ENCODE peak calls at places on chromosome 20, in four cellular contexts. Z is HCT116, X is H1, A is GM12878. H is an unnamed sample.

GRCh38 chr20:61810709-61811565 is 254.7 kb downstream of the TAF4 start:
- DNase-seq in A (no peak), X (no peak), Z (no peak), H (no peak)

GRCh38 chr20:23765578-23765977 is 14.8 kb upstream of the CST1 start:
- DNase-seq in X (no peak), A (no peak), Z (no peak), H (no peak)

GRCh38 chr20:55139173-55139765 is 663.9 kb downstream of the DOK5 start:
- DNase-seq in X (no peak), A (no peak), Z (no peak), H (no peak)

GRCh38 chr20:25277941-25278521 is 30.1 kb downstream of the PYGB start:
- DNase-seq in Z (no peak), A (no peak), X (no peak), H (no peak)

GRCh38 chr20:38208088-38208487 is 43.0 kb upstream of the TGM2 start:
- DNase-seq in Z (no peak), A (no peak), X (no peak), H (no peak)

GRCh38 chr20:18790787-18791186 is 22.8 kb upstream of the SCP2D1 start:
- DNase-seq in X (no peak), A (no peak), Z (no peak), H (no peak)

GRCh38 chr20:44585042-44585968 is 2.9 kb downstream of the PKIG start:
- DNase-seq in X (no peak), Z (no peak), A (peak), H (no peak)

GRCh38 chr20:58906894-58907293 is 54.4 kb downstream of the GNAS start:
- DNase-seq in A (no peak), Z (no peak), X (no peak), H (no peak)

GRCh38 chr20:6832811-6833210 is 65.3 kb downstream of the BMP2 start:
- DNase-seq in Z (no peak), X (no peak), A (no peak), H (no peak)

GRCh38 chr20:2767768-2768631 is 32.4 kb downstream of the CPXM1 start:
- DNase-seq in A (no peak), Z (no peak), X (no peak), H (peak)

GRCh38 chr20:52031206-52031573 is 160.4 kb downstream of the ZFP64 start:
- DNase-seq in Z (no peak), X (no peak), A (no peak), H (no peak)

GRCh38 chr20:50519036-50519780 is 9.0 kb downstream of the PTPN1 start:
- DNase-seq in X (no peak), A (no peak), Z (no peak), H (no peak)

GRCh38 chr20:16573011-16573965 is at the start of gene KIF16B:
- DNase-seq in Z (peak), X (peak), A (peak), H (peak)

GRCh38 chr20:50221501-50222323 is 31.1 kb downstream of the CEBPB start:
- DNase-seq in A (no peak), Z (no peak), X (no peak), H (no peak)

GRCh38 chr20:18180815-18181214 is 43.2 kb downstream of the KAT14 start:
- DNase-seq in Z (no peak), A (no peak), X (no peak), H (no peak)

GRCh38 chr20:34045294-34045693 is 51.6 kb downstream of the RALY start:
- DNase-seq in X (no peak), A (no peak), Z (no peak), H (no peak)

GRCh38 chr20:51797357-51798025 is 4.8 kb downstream of the SALL4 start:
- DNase-seq in A (no peak), Z (no peak), X (no peak), H (no peak)

GRCh38 chr20:53891306-53891894 is 179.0 kb downstream of the BCAS1 start:
- DNase-seq in Z (no peak), X (no peak), A (no peak), H (no peak)

GRCh38 chr20:6094038-6094437 is 28.8 kb downstream of the FERMT1 start:
- DNase-seq in Z (no peak), A (peak), X (no peak), H (no peak)

GRCh38 chr20:60131375-60131774 is 173.2 kb downstream of the CDH26 start:
- DNase-seq in A (no peak), Z (no peak), X (no peak), H (no peak)

GRCh38 chr20:35489717-35490116 is 34.3 kb downstream of the CEP250 start:
- DNase-seq in A (no peak), X (no peak), Z (no peak), H (no peak)

GRCh38 chr20:14235355-14235754 is 102.1 kb downstream of the FLRT3 start:
- DNase-seq in A (no peak), Z (no peak), X (no peak), H (no peak)

GRCh38 chr20:13960525-13960924 is 29.9 kb downstream of the SEL1L2 start:
- DNase-seq in A (no peak), Z (no peak), X (no peak), H (no peak)

GRCh38 chr20:60694763-60695162 is 557.3 kb upstream of the CDH4 start:
- DNase-seq in X (no peak), A (no peak), Z (no peak), H (no peak)

GRCh38 chr20:58696411-58696961 is 3.9 kb downstream of the NPEPL1 start:
- DNase-seq in A (no peak), X (no peak), Z (no peak), H (no peak)

GRCh38 chr20:59153355-59153681 is 10.3 kb upstream of the ZNF831 start:
- DNase-seq in X (no peak), A (no peak), Z (no peak), H (no peak)

GRCh38 chr20:23668477-23668951 is 20.3 kb downstream of the CST4 start:
- DNase-seq in X (peak), A (no peak), Z (peak), H (peak)

GRCh38 chr20:58712823-58713731 is 20.5 kb downstream of the NPEPL1 start:
- DNase-seq in A (no peak), Z (no peak), X (no peak), H (no peak)

GRCh38 chr20:41425180-41425884 is 58.7 kb upstream of the EMILIN3 start:
- DNase-seq in A (no peak), Z (no peak), X (no peak), H (no peak)
- TF ChIP-seq JUND in A (no peak), Z (no peak), X (no peak), H (no peak)

GRCh38 chr20:47786763-47787107 is 1.5 kb upstream of the SULF2 start:
- DNase-seq in X (no peak), Z (no peak), A (no peak), H (no peak)

GRCh38 chr20:47785321-47785899 is at the start of gene SULF2:
- DNase-seq in X (no peak), Z (no peak), A (no peak), H (no peak)

GRCh38 chr20:47784256-47784598 is 1.1 kb downstream of the SULF2 start:
- DNase-seq in A (no peak), X (no peak), Z (no peak), H (no peak)

GRCh38 chr20:47784599-47785320 is 521 bp downstream of the SULF2 start:
- DNase-seq in Z (no peak), X (no peak), A (no peak), H (peak)

GRCh38 chr20:47785900-47786762 is 850 bp upstream of the SULF2 start:
- DNase-seq in X (no peak), Z (peak), A (no peak), H (peak)
- TF ChIP-seq JUND in X (no peak), Z (no peak), A (no peak), H (no peak)

DNA sequence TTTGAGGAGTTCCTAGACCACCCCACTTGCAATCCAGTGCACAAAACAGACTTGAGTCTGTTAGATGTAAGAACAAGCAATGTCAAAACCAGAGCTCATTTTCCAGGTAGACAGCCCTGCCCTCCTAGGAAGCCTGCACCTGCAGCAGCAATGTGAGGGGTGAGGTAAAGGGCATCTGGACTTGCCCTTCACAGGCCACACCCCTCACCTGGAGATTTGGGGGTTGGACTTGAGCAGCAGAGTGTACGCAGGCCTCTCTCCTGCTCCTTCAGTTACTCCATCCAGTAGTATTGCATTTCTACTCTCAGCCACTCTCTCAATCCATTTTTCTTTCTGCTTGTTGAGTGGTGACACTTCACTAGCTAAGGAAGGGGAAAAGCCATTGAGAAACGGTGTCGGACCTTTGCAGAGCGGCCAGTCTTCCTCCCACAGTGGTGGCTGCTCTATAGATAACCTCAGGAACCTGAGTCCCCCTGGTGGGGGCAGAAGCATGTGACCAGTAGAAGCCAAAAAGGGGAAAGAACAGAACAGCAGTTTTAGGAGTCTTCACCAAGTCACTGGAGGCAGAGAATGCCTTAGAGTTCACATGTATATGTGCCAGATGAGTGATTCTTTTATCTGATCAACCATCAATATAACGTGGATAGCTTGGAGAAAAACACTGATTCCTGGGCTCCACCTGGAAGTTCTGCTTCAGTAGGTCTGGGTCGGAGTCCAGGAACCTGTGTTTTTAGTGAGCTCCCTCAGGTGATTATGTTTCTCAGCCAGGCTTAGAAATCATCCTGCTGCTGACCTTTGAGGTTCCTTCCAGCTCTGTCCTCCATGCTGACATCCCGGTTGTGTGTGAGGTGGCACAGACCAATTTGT is 28.0 kb downstream of the ARFGEF2 start:
- DNase-seq in X (no peak), Z (no peak), A (no peak), H (no peak)
- TF ChIP-seq JUND in X (no peak), Z (no peak), A (no peak), H (no peak)

GRCh38 chr20:63424613-63425012 is 47.8 kb downstream of the KCNQ2 start:
- DNase-seq in Z (no peak), X (no peak), A (no peak), H (no peak)
- TF ChIP-seq JUND in Z (no peak), X (no peak), A (no peak), H (no peak)

GRCh38 chr20:9838378-9839295 is at the start of gene PAK5:
- DNase-seq in Z (peak), X (peak), A (no peak), H (peak)

GRCh38 chr20:9835302-9835701 is 3.6 kb downstream of the PAK5 start:
- DNase-seq in A (no peak), X (no peak), Z (no peak), H (no peak)

GRCh38 chr20:9837634-9838033 is 1.2 kb downstream of the PAK5 start:
- DNase-seq in Z (no peak), X (no peak), A (no peak), H (no peak)

GRCh38 chr20:9839626-9840025 is 750 bp upstream of the PAK5 start:
- DNase-seq in Z (no peak), X (no peak), A (no peak), H (no peak)

GRCh38 chr20:9838035-9838377 is 870 bp downstream of the PAK5 start:
- DNase-seq in A (no peak), X (no peak), Z (no peak), H (no peak)
- TF ChIP-seq JUND in A (no peak), X (no peak), Z (no peak), H (no peak)

DNA sequence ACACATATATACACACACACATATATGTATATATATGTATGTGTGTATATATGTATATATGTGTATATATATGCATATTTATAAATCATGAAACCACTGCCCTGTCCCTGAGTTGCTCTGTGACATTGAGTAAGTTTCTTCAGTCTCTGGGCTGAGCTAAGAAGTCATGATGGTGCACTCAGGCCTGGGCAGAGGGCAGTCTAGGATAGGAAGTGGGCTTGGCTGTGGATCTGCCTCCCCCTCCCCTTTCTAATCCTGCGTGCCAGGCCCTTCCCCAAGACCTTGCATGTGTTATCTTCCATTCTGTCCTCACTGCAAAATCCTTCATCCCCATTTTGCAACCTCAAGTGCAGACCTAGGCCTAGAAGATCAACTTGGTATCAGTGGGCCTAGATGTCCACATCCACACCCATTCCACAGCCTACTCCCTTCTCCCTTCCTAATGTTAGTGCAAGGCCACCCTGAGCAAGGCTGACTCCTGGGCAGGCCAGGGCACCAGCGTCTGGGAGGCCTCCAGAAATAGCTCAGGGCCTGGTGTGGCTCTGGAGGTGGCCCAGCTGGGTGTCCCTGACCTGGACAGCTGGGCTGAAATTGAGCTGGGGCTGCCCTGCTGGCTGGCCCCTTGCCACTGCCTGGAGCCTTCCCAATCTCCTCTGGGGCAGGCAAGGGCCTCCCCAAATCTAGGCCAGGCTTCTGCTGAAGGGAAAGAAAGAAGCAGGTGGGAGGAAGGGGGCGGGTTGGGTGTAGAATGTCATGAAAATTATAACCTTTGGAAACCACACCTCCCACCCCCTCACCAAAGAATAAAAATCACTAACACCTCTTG is 1.9 kb downstream of the FAM110A start:
- DNase-seq in X (no peak), A (no peak), Z (no peak), H (no peak)
- TF ChIP-seq JUND in X (no peak), A (no peak), Z (no peak), H (no peak)

GRCh38 chr20:43536817-43537440 is 21.9 kb upstream of the SGK2 start:
- DNase-seq in Z (no peak), A (no peak), X (no peak), H (no peak)
- TF ChIP-seq JUND in Z (no peak), A (no peak), X (no peak), H (no peak)

DNA sequence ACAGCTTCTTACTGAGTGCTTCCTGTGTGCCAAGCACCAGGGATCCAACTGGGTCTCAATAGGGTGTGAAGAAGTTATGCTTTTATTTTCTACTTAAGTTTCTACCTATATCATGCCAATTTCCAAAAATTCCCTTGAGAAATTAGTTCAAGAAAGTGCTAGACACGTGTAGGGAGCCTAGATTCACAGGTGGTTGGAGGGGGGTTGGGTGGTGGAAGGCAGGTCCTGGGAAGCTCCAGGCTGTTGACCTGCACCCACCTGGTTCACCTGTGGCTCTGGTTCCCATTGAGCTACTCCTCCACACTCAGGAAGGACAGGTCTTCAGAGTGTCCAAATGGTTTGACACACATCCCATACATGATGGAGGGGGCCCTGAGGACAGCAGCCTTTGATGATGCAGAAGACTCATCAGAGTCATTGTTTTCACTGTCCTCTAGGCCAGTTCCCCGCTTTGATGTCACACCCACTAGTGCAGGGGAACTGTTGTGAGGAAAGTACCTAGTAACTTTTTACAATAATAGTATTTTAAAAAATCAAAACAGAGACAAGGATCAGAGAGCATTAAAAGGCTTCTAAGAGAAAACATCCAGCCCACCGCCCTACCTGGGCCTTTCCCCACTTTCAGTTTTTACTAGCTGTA is 39.8 kb upstream of the MYL9 start:
- DNase-seq in A (no peak), X (no peak), Z (no peak), H (no peak)
- TF ChIP-seq JUND in A (no peak), X (no peak), Z (no peak), H (no peak)

DNA sequence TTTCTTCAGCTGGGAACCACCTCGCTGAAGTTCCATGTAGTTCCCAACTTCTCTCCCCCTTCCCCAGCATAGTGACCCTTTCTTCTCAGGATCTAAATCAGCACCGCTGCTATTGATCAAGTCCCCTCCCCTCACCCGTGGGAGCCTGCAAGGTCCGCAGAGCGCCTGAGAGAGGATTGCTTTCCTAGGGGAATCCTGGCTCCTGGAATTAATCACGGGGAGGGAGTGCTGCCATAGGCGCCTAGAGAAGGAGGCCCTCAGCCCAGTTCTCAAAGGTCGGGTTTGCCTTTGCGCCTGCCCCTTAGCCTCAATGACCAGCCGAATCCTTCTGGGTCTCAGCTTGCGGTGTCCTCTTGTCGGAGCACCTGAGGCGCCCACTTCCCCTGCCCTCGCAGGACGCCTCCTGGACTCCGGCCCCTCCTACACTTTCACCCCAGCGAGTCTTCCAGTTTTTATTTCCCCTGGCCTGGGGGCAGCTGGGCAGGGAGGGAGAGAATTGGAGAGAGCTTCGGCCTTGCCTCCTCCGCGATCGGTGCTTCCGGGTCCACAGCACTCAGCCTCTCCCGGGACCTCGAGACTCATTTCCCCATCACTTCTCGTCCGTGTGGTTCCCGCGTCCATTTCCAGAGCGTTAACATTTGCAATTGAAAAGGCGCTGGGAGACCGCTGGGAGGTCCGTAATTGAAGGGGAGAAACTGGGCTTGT is 3.1 kb upstream of the NKX2-2 start:
- DNase-seq in Z (no peak), X (no peak), A (no peak), H (no peak)
- TF ChIP-seq JUND in Z (no peak), X (no peak), A (no peak), H (no peak)

GRCh38 chr20:48425776-48426175 is 402.0 kb downstream of the PREX1 start:
- DNase-seq in Z (no peak), X (no peak), A (no peak), H (no peak)
- TF ChIP-seq JUND in Z (no peak), X (no peak), A (no peak), H (no peak)